ENCODE peak calls at places on chromosomes 13 and 19, in eight cellular contexts. X is CD4-positive, alpha-beta memory T cell; O is mucosa of descending colon; D is fibroblast of mammary gland; G is SJSA1; T is left ventricle myocardium inferior; U is right cardiac atrium; N is DND-41. P is an unnamed sample.

GRCh38 chr13:95921485-95921884 is 131.7 kb downstream of the UGGT2 start:
- DNase-seq in D (peak), X (no peak), U (no peak), T (no peak), N (no peak), G (no peak), O (no peak), P (no peak)

GRCh38 chr13:79901336-79901735 is 420.4 kb downstream of the NDFIP2 start:
- DNase-seq in X (no peak), O (no peak), T (no peak), N (no peak), U (no peak), D (peak), G (peak), P (no peak)

GRCh38 chr19:13906525-13906904 is 514 bp downstream of the CC2D1A start:
- DNase-seq in D (no peak), G (no peak), X (peak), T (no peak), N (peak), O (peak), U (no peak), P (no peak)

GRCh38 chr19:56253737-56254136 is 18.8 kb upstream of the EDDM13 start:
- DNase-seq in T (no peak), N (no peak), U (no peak), X (no peak), G (peak), O (no peak), D (peak), P (peak)

GRCh38 chr19:4980838-4981680 is 12.1 kb downstream of the KDM4B start:
- DNase-seq in G (no peak), U (no peak), X (no peak), O (no peak), D (no peak), N (no peak), T (no peak), P (no peak)

GRCh38 chr19:16836115-16836905 is 7.1 kb downstream of the SIN3B start:
- DNase-seq in O (no peak), G (peak), T (no peak), N (no peak), D (peak), X (no peak), U (no peak), P (no peak)

GRCh38 chr13:94395889-94396288 is 83.6 kb downstream of the DCT start:
- DNase-seq in T (no peak), N (no peak), X (no peak), O (no peak), U (no peak), G (no peak), D (no peak), P (no peak)

GRCh38 chr19:46373573-46374359 is 26.9 kb downstream of the PPP5C start:
- DNase-seq in G (peak), O (peak), T (peak), D (peak), X (no peak), U (peak), N (peak), P (no peak)

GRCh38 chr19:41795031-41795461 is 1.3 kb upstream of the CEACAM3 start:
- DNase-seq in O (no peak), G (peak), D (peak), N (peak), T (no peak), X (peak), U (no peak), P (peak)

GRCh38 chr13:49435992-49436391 is 7.9 kb downstream of the CAB39L start:
- DNase-seq in G (no peak), N (no peak), O (no peak), X (no peak), U (no peak), T (no peak), D (peak), P (no peak)

GRCh38 chr19:46791944-46792343 is 3.5 kb upstream of the SLC1A5 start:
- DNase-seq in N (peak), O (no peak), X (peak), U (no peak), G (peak), T (no peak), D (no peak), P (peak)

GRCh38 chr19:34193439-34193838 is 21.1 kb downstream of the LSM14A start:
- DNase-seq in D (no peak), G (no peak), U (no peak), N (no peak), T (no peak), X (no peak), O (no peak), P (no peak)

GRCh38 chr13:50732712-50733111 is 110.8 kb downstream of the DLEU7 start:
- DNase-seq in N (no peak), U (no peak), O (no peak), T (no peak), G (peak), D (peak), X (no peak), P (no peak)

GRCh38 chr13:46759861-46760260 is 37.1 kb downstream of the ESD start:
- DNase-seq in N (no peak), D (peak), X (no peak), G (no peak), U (no peak), T (no peak), O (no peak), P (no peak)

GRCh38 chr13:110812869-110813645 is 99.6 kb downstream of the ING1 start:
- DNase-seq in D (no peak), U (no peak), N (no peak), T (no peak), G (no peak), O (no peak), X (no peak), P (no peak)
- H3K4me3 ChIP-seq in D (peak), U (no peak), N (no peak), T (peak), G (no peak), O (no peak), X (no peak), P (no peak)

GRCh38 chr19:35860818-35861639 is 4.3 kb downstream of the KIRREL2 start:
- DNase-seq in U (no peak), G (no peak), T (no peak), D (no peak), O (no peak), X (no peak), N (no peak), P (no peak)
- H3K4me3 ChIP-seq in U (no peak), G (no peak), T (peak), D (no peak), O (no peak), X (no peak), N (no peak), P (no peak)

GRCh38 chr13:30617315-30618185 is at the start of gene USPL1:
- DNase-seq in D (peak), U (peak), G (peak), O (peak), T (peak), X (peak), N (peak), P (peak)

GRCh38 chr13:30618938-30619289 is 1.2 kb downstream of the USPL1 start:
- DNase-seq in G (no peak), X (no peak), D (no peak), T (no peak), N (no peak), O (no peak), U (no peak), P (no peak)

GRCh38 chr13:30618186-30618937 is 642 bp downstream of the USPL1 start:
- DNase-seq in T (no peak), D (no peak), O (peak), G (peak), N (peak), U (no peak), X (no peak), P (no peak)

GRCh38 chr13:30616927-30617314 is 799 bp upstream of the USPL1 start:
- DNase-seq in X (peak), D (peak), U (peak), G (no peak), O (no peak), N (peak), T (peak), P (peak)

GRCh38 chr13:30619731-30620130 is 2.0 kb downstream of the USPL1 start:
- DNase-seq in U (no peak), T (no peak), X (no peak), O (no peak), D (peak), N (no peak), G (no peak), P (no peak)
- H3K4me3 ChIP-seq in U (peak), T (peak), X (peak), O (no peak), D (peak), N (peak), G (no peak), P (no peak)

GRCh38 chr13:27302643-27303262 is 32.1 kb downstream of the RASL11A start:
- DNase-seq in T (no peak), D (no peak), X (no peak), O (no peak), N (no peak), U (no peak), G (no peak), P (peak)
- H3K4me3 ChIP-seq in T (no peak), D (no peak), X (no peak), O (no peak), N (no peak), U (no peak), G (no peak), P (no peak)